ENCODE peak calls at places on chromosomes 6 and 20, in five cellular contexts. O, B, Q, N and T are unnamed samples.

GRCh38 chr6:131914967-131915751 is 36.0 kb downstream of the CCN2 start:
- DNase-seq in O (peak; percentile 89), B (peak; percentile 58), Q (peak; percentile 85), N (no peak), T (peak; percentile 84)

GRCh38 chr20:35511814-35512420 is 17.5 kb downstream of the C20orf173 start:
- DNase-seq in O (peak; percentile 47), B (peak; percentile 8), Q (peak; percentile 63), N (no peak), T (peak; percentile 46)

GRCh38 chr6:4573958-4574481 is 202.2 kb upstream of the CDYL start:
- DNase-seq in O (peak; percentile 88), B (no peak), Q (no peak), N (no peak), T (no peak)

GRCh38 chr6:165091121-165091785 is 218.2 kb downstream of the C6orf118 start:
- DNase-seq in O (no peak), B (no peak), Q (no peak), N (no peak), T (no peak)

GRCh38 chr6:137512768-137513605 is 18.8 kb upstream of the OLIG3 start:
- DNase-seq in O (no peak), B (peak; percentile 20), Q (no peak), N (no peak), T (peak; percentile 46)

GRCh38 chr6:1678966-1679690 is 69.4 kb downstream of the FOXC1 start:
- DNase-seq in O (no peak), B (no peak), Q (no peak), N (no peak), T (no peak)

GRCh38 chr6:150256618-150257272 is 112.1 kb upstream of the IYD start:
- DNase-seq in O (peak; percentile 73), B (no peak), Q (peak; percentile 81), N (no peak), T (peak; percentile 45)

GRCh38 chr6:140987364-140988135 is 1145.2 kb upstream of the GJE1 start:
- DNase-seq in O (peak; percentile 24), B (no peak), Q (no peak), N (no peak), T (no peak)

GRCh38 chr20:47860049-47860830 is 75.0 kb upstream of the SULF2 start:
- DNase-seq in O (no peak), B (no peak), Q (no peak), N (no peak), T (no peak)

GRCh38 chr20:63441777-63442493 is 30.5 kb downstream of the KCNQ2 start:
- DNase-seq in O (peak; percentile 17), B (no peak), Q (no peak), N (no peak), T (peak; percentile 76)

GRCh38 chr6:3031857-3032256 is 32.2 kb downstream of the NQO2 start:
- DNase-seq in O (no peak), B (no peak), Q (no peak), N (no peak), T (no peak)

GRCh38 chr6:5994234-5994998 is 12.3 kb downstream of the NRN1 start:
- DNase-seq in O (no peak), B (no peak), Q (no peak), N (no peak), T (peak; percentile 62)

GRCh38 chr6:126631343-126631742 is 291.4 kb downstream of the CENPW start:
- DNase-seq in O (no peak), B (no peak), Q (no peak), N (no peak), T (no peak)

GRCh38 chr6:15663057-15663638 is 320 bp upstream of the DTNBP1 start:
- DNase-seq in O (peak; percentile 57), B (no peak), Q (peak; percentile 89), N (no peak), T (peak; percentile 78)

GRCh38 chr20:5722927-5723326 is 27.3 kb upstream of the SHLD1 start:
- DNase-seq in O (no peak), B (no peak), Q (no peak), N (no peak), T (no peak)

GRCh38 chr6:68635706-68636513 is 828 bp downstream of the ADGRB3 start:
- DNase-seq in O (no peak), B (peak; percentile 23), Q (no peak), N (no peak), T (no peak)

GRCh38 chr6:69704916-69705315 is 91.9 kb downstream of the LMBRD1 start:
- DNase-seq in O (no peak), B (no peak), Q (no peak), N (no peak), T (no peak)

GRCh38 chr6:44117397-44118128 is 9.7 kb downstream of the MRPL14 start:
- DNase-seq in O (no peak), B (no peak), Q (peak; percentile 90), N (no peak), T (no peak)

GRCh38 chr6:26336355-26337198 is 28.4 kb upstream of the BTN3A2 start:
- DNase-seq in O (peak; percentile 74), B (no peak), Q (peak; percentile 24), N (no peak), T (peak; percentile 80)

GRCh38 chr6:35703554-35703953 is 14.8 kb upstream of the FKBP5 start:
- DNase-seq in O (no peak), B (no peak), Q (no peak), N (no peak), T (no peak)

DNA sequence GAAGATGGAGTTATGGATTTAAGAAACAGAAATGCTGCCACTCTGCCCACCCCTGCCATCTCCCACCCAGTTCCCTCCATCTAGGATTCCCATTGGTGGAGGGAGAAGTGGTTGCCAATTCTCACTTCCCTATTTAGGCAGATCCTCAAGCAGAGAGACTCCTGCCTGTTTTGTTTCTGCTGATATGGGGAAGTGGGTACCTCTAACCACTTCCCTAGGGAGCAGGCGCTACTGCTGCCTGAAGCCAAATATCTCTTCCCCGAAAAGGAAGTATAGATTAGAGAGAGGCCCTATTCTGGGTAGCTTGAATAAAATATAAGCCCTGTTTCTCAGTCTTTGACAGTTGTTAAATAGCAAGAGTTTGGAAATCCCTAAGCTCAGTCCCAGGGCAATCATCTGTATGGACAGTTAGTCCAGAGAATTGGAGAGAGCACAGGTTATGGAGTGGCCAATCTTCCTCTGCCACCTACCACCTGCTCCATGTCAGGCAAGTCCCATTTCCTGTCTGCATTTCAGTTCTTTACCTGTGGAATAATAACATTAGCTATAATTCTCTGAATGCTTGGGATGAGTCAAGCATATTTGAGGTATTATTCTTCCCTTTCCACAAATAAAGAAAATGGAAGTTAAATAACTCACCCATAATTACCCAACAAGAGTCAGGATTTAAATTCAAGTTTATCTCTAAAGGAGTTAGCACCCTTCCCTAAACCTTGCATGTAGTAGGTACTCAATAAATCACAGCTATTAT is 2.6 kb upstream of the ADGB start:
- DNase-seq in O (no peak), B (no peak), Q (peak; percentile 14), N (no peak), T (no peak)
- H2BK5ac ChIP-seq in O (no peak overlapping the region), B (no peak overlapping the region), Q (no peak overlapping the region), N (no peak overlapping the region), T (no peak overlapping the region)

GRCh38 chr6:53469163-53469562 is 75.7 kb downstream of the GCLC start:
- DNase-seq in O (no peak), B (no peak), Q (no peak), N (no peak), T (no peak)

GRCh38 chr6:53466257-53466656 is 78.6 kb downstream of the GCLC start:
- DNase-seq in O (peak; percentile 23), B (no peak), Q (peak; percentile 79), N (no peak), T (no peak)

GRCh38 chr6:53464942-53465460 is 79.9 kb downstream of the GCLC start:
- DNase-seq in O (peak; percentile 10), B (no peak), Q (peak; percentile 94), N (no peak), T (no peak)

GRCh38 chr6:53464483-53464882 is 80.4 kb downstream of the GCLC start:
- DNase-seq in O (no peak), B (no peak), Q (peak; percentile 34), N (no peak), T (no peak)

GRCh38 chr6:53465732-53466131 is 79.2 kb downstream of the GCLC start:
- DNase-seq in O (peak; percentile 23), B (no peak), Q (peak; percentile 100), N (no peak), T (peak; percentile 13)
- H2BK5ac ChIP-seq in O (no peak overlapping the region), B (no peak overlapping the region), Q (peak overlapping the region; percentile 95), N (no peak overlapping the region), T (no peak overlapping the region)

GRCh38 chr6:52361945-52362442 is at the start of gene PAQR8:
- DNase-seq in O (peak; percentile 51), B (peak; percentile 56), Q (peak; percentile 76), N (no peak), T (peak; percentile 37)
- H2BK5ac ChIP-seq in O (no peak within 1 kb of the TSS), B (peak within 1 kb of the TSS; percentile 76), Q (peak within 1 kb of the TSS; percentile 100), N (peak within 1 kb of the TSS; percentile 31), T (no peak within 1 kb of the TSS)

GRCh38 chr20:4159765-4160490 is 144.6 kb upstream of the RNF24 start:
- DNase-seq in O (no peak), B (no peak), Q (no peak), N (no peak), T (no peak)
- H2BK5ac ChIP-seq in O (no peak overlapping the region), B (no peak overlapping the region), Q (no peak overlapping the region), N (peak overlapping the region; percentile 75), T (no peak overlapping the region)

GRCh38 chr20:41137412-41138216 is at the start of gene PLCG1:
- DNase-seq in O (peak; percentile 63), B (peak; percentile 86), Q (peak; percentile 77), N (peak; percentile 61), T (peak; percentile 95)
- H2BK5ac ChIP-seq in O (peak within 1 kb of the TSS; percentile 86), B (peak within 1 kb of the TSS; percentile 93), Q (peak within 1 kb of the TSS; percentile 97), N (peak within 1 kb of the TSS; percentile 92), T (peak within 1 kb of the TSS; percentile 92)

DNA sequence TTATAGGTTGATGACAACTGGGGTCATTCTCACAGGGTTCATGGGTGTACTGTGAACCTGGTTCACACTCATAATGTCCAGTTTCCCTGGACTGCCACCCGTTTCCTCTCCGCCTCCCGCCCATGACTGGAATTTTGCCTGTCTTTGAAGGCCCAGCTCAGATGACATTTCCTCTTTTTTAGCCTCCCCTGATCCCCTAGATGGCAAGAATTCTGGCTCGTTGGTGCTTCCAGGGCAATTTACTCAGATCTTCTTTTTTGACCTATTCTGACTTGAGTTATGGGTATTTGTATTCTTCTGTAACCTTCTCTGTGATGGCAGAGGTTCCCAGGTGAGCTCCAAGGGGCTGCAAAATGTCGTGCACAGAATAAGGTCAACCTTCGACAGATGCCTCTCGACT is 5.7 kb upstream of the CITED2 start:
- DNase-seq in O (no peak), B (no peak), Q (no peak), N (no peak), T (no peak)
- H2BK5ac ChIP-seq in O (no peak overlapping the region), B (no peak overlapping the region), Q (no peak overlapping the region), N (no peak overlapping the region), T (no peak overlapping the region)

DNA sequence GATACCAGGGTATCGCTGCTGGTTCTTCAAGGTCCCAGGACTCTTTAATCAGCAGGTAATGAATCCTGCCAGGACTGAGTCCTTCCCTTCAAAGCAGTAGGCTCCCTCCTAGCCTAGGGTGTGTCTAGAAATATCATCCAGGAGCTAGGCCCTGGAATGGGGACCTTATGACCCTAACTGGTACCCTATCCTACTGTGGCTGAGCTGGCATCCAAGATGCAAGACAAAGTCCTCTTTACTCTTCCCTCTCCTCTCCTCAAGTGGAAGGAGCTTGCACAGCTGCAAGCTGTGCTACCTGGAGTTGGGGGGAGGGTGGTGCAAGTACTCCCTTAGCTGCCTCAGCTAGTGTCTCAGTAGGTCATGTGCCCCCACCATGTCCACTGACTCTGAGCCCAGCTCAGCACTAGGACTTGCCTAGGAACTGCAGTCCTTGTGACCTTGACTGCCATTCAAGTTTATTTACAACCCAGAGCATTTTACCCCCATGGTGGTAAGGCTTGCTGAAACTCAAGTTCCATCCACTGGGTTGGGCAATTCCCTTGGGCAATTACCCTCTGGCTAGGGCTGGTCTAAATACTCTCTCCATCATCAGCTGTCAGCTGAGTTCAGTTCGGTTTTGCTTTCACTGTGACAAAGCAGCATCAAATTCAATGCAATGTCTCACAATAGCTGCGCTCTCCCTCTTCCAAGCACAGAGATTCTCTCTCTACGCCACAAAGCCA is 48.4 kb upstream of the TOP1 start:
- DNase-seq in O (no peak), B (no peak), Q (peak; percentile 98), N (no peak), T (no peak)
- H2BK5ac ChIP-seq in O (no peak overlapping the region), B (no peak overlapping the region), Q (no peak overlapping the region), N (no peak overlapping the region), T (no peak overlapping the region)